ENCODE peak calls at places on chromosomes 2 and 18, in four cellular contexts. E is H1, C is K562, W is HepG2. J is an unnamed sample.

GRCh38 chr2:54321062-54321461 is 65.0 kb upstream of the TSPYL6 start:
- DNase-seq in W (no peak), C (no peak), E (no peak), J (no peak)

GRCh38 chr18:23307567-23308295 is 145.4 kb upstream of the RIOK3 start:
- DNase-seq in E (no peak), W (no peak), C (no peak), J (peak)

GRCh38 chr18:13831864-13832508 is 8.0 kb downstream of the MC5R start:
- DNase-seq in E (no peak), C (no peak), W (peak), J (no peak)

GRCh38 chr2:24682357-24682756 is 110.8 kb downstream of the PTRHD1 start:
- DNase-seq in C (no peak), W (no peak), E (no peak), J (no peak)

GRCh38 chr2:19120181-19120580 is 238.2 kb downstream of the OSR1 start:
- DNase-seq in W (no peak), C (no peak), E (no peak), J (no peak)

GRCh38 chr18:70671889-70672551 is 383.2 kb downstream of the SOCS6 start:
- DNase-seq in E (no peak), C (no peak), W (no peak), J (no peak)

GRCh38 chr2:215507126-215507525 is 71.3 kb upstream of the FN1 start:
- DNase-seq in E (no peak), W (no peak), C (no peak), J (no peak)

GRCh38 chr2:37768491-37768925 is 97.1 kb upstream of the CDC42EP3 start:
- DNase-seq in C (no peak), E (no peak), W (peak), J (no peak)

GRCh38 chr2:152415231-152415642 is 80.3 kb downstream of the FMNL2 start:
- DNase-seq in E (no peak), C (no peak), W (peak), J (no peak)

GRCh38 chr18:31587538-31587937 is 4.1 kb upstream of the TTR start:
- DNase-seq in C (no peak), E (no peak), W (peak), J (no peak)

GRCh38 chr2:190537765-190538164 is 3.2 kb upstream of the NEMP2 start:
- DNase-seq in E (no peak), W (peak), C (no peak), J (no peak)

GRCh38 chr2:1740714-1741584 is 3.4 kb downstream of the PXDN start:
- DNase-seq in C (no peak), W (no peak), E (peak), J (no peak)

GRCh38 chr18:73121207-73121606 is 253.4 kb upstream of the NETO1 start:
- DNase-seq in C (no peak), W (no peak), E (no peak), J (no peak)

GRCh38 chr2:230131366-230131765 is 62.6 kb upstream of the SLC16A14 start:
- DNase-seq in C (no peak), E (no peak), W (no peak), J (no peak)

GRCh38 chr2:230124792-230125452 is 56.2 kb upstream of the SLC16A14 start:
- DNase-seq in W (no peak), C (no peak), E (no peak), J (no peak)

GRCh38 chr2:230129343-230129742 is 60.6 kb upstream of the SLC16A14 start:
- DNase-seq in W (peak), C (no peak), E (no peak), J (no peak)

GRCh38 chr2:230130668-230131364 is 62.1 kb upstream of the SLC16A14 start:
- DNase-seq in W (peak), E (no peak), C (no peak), J (no peak)

GRCh38 chr2:230128943-230129342 is 60.2 kb upstream of the SLC16A14 start:
- DNase-seq in W (no peak), E (no peak), C (no peak), J (no peak)
- TF ChIP-seq HDAC2 in W (no peak), E (no peak), C (no peak), J (no peak)

GRCh38 chr2:177796644-177797415 is 275.7 kb downstream of the PDE11A start:
- DNase-seq in C (no peak), W (no peak), E (no peak), J (no peak)

GRCh38 chr2:177797808-177798207 is 274.8 kb downstream of the PDE11A start:
- DNase-seq in W (no peak), C (no peak), E (peak), J (no peak)

GRCh38 chr2:177799531-177799930 is 273.0 kb downstream of the PDE11A start:
- DNase-seq in E (no peak), C (peak), W (peak), J (no peak)

DNA sequence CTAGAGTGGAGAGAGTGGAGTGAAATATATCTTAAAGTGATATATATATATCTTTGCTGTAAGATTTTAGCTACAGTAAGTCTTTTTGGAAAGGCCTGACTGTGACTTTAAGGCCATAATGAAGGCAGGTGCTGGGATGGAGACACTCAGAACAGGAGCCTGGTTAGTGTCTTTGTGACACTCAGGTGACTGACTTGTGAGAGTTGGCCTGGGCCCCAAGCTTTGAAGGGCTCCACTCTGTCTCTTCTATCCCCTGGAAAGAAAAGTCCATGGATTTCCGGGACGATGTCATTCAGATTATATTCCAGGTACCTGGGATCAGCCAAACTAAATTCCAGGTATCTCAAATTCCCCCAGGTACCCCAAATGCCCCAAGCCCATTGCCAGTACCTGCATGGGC is 276.6 kb downstream of the PDE11A start:
- DNase-seq in E (no peak), W (no peak), C (no peak), J (no peak)
- TF ChIP-seq ZNF274 in E (no peak), W (no peak), C (no peak), J (no peak)

GRCh38 chr2:151275291-151275690 is 13.6 kb upstream of the RBM43 start:
- DNase-seq in C (no peak), W (no peak), E (no peak), J (no peak)
- TF ChIP-seq HDAC2 in C (no peak), W (no peak), E (no peak), J (no peak)

GRCh38 chr2:40218679-40219078 is 233.2 kb downstream of the SLC8A1 start:
- DNase-seq in E (no peak), C (no peak), W (no peak), J (no peak)
- TF ChIP-seq ZNF274 in E (no peak), C (no peak), W (no peak), J (no peak)